ENCODE peak calls at places on chromosome 4, in four cellular contexts. M is K562, N is SK-N-SH, S is HepG2. U is an unnamed sample.

GRCh38 chr4:19850909-19851308 is 400.8 kb upstream of the SLIT2 start:
- DNase-seq in M (no peak), N (no peak), S (no peak), U (no peak)

GRCh38 chr4:139279723-139280620 is at the start of gene MGARP:
- DNase-seq in M (no peak), N (peak), S (no peak), U (peak)

GRCh38 chr4:38157592-38157991 is 197.4 kb downstream of the PTTG2 start:
- DNase-seq in M (peak), N (no peak), S (no peak), U (no peak)

GRCh38 chr4:89563431-89563830 is 255.8 kb upstream of the GPRIN3 start:
- DNase-seq in M (no peak), N (no peak), S (no peak), U (no peak)

GRCh38 chr4:15996773-15997172 is 33.8 kb upstream of the FGFBP2 start:
- DNase-seq in M (no peak), N (no peak), S (no peak), U (no peak)

GRCh38 chr4:20254517-20255250 is 3.0 kb downstream of the SLIT2 start:
- DNase-seq in M (no peak), N (peak), S (no peak), U (peak)

GRCh38 chr4:11503166-11503565 is 74.5 kb upstream of the HS3ST1 start:
- DNase-seq in M (no peak), N (no peak), S (no peak), U (no peak)

GRCh38 chr4:93814722-93815121 is 13.8 kb upstream of the ATOH1 start:
- DNase-seq in M (no peak), N (no peak), S (no peak), U (no peak)

GRCh38 chr4:7518871-7519637 is 84.3 kb upstream of the PSAPL1 start:
- DNase-seq in M (no peak), N (peak), S (no peak), U (no peak)
- TF ChIP-seq FOXJ3 in M (no peak), N (no peak), S (no peak), U (no peak)

GRCh38 chr4:135418353-135418752 is 1216.8 kb upstream of the PABPC4L start:
- DNase-seq in M (no peak), N (peak), S (peak), U (peak)
- TF ChIP-seq FOXJ3 in M (no peak), N (no peak), S (no peak), U (no peak)

GRCh38 chr4:168722391-168722790 is 225.5 kb downstream of the PALLD start:
- DNase-seq in M (no peak), N (no peak), S (no peak), U (no peak)

GRCh38 chr4:168724243-168724642 is 227.4 kb downstream of the PALLD start:
- DNase-seq in M (no peak), N (no peak), S (no peak), U (no peak)

GRCh38 chr4:168724960-168725359 is 228.1 kb downstream of the PALLD start:
- DNase-seq in M (no peak), N (no peak), S (no peak), U (no peak)

GRCh38 chr4:168723569-168723968 is 226.7 kb downstream of the PALLD start:
- DNase-seq in M (no peak), N (no peak), S (no peak), U (no peak)

GRCh38 chr4:168723020-168723419 is 226.2 kb downstream of the PALLD start:
- DNase-seq in M (no peak), N (no peak), S (no peak), U (no peak)
- TF ChIP-seq FOXJ3 in M (no peak), N (no peak), S (no peak), U (no peak)

GRCh38 chr4:47145630-47146029 is 114.3 kb downstream of the GABRB1 start:
- DNase-seq in M (no peak), N (no peak), S (peak), U (no peak)
- TF ChIP-seq FOXJ3 in M (no peak), N (no peak), S (no peak), U (no peak)

DNA sequence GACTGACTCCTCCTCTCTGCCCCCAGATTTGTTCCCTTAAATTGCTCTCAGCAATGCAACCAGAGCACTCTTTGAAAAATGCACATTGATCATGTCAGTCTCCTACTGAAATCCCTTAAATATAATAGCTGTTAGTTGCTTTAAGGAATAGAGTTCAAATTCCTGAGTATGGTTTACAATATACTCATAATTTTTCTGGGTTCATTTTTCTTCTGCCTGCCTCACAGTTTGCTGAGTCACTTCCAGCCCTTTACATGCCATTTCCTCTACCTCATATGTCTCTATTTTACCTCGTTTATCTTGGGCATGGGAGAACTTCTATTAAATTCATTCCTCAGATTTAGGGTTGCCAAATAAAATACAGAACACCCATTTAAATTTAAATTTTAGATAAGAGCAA is 582.8 kb upstream of the AADAT start:
- DNase-seq in M (no peak), N (no peak), S (no peak), U (no peak)
- TF ChIP-seq FOXJ3 in M (no peak), N (no peak), S (no peak), U (no peak)

DNA sequence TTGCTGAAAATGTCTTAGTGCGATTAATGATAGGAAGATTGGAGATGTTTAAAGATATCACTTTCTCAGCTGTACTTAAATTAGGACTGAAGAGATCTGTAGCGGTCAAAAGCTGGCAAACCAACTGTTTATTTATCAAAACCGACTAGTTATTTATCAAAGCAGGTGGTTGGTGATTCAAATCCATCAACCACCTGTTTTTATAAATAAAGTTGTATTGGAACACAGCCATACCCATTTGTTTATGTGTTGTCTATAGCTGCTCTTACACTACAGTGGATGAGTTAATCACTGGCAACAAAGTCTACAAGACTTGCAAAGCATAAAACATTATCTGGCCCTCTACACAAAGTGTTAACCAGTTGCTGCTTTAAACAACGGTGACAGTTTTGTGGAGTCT is 76.8 kb downstream of the IL15 start:
- DNase-seq in M (no peak), N (no peak), S (no peak), U (no peak)
- TF ChIP-seq FOXJ3 in M (no peak), N (no peak), S (no peak), U (no peak)

GRCh38 chr4:2793920-2794706 is 1.2 kb downstream of the SH3BP2 start:
- DNase-seq in M (peak), N (peak), S (peak), U (peak)
- TF ChIP-seq FOXJ3 in M (no peak), N (peak), S (no peak), U (no peak)

DNA sequence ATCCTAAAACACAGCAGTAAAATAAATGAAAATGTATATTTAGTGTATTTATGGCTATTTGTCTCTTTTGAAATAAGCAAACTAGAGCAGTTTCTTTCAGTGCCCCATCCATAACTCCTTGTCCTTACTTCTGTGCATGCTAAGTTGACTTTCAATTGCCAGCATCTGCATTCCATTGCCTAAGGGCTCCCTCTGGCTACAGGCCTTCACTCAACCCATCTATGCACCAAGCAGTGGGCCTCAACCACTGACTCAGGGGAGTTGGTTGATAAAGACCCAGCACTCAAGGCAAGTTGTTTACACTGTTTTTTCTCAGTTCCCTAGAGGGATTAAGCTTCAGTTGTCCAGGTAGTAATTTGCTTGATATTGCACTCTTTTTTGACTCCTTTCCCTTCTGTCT is 265.7 kb downstream of the IQCM start:
- DNase-seq in M (no peak), N (no peak), S (no peak), U (peak)
- TF ChIP-seq FOXJ3 in M (no peak), N (no peak), S (no peak), U (no peak)

U was measured in WTC11.